ENCODE peak calls at places on chromosomes 6 and 20, in eight cellular contexts. One of them, this sample, is unnamed.

GRCh38 chr6:79385333-79385732 is 150.9 kb upstream of the HMGN3 start:
- DNase-seq in activated CD8-positive, alpha-beta T cell treated with anti-CD3 and anti-CD28 coated beads, Interleukin-2, amount 10 ng/mL, durations not matched to agents 7 days and 5 days: no peak
- DNase-seq in EL: no peak
- DNase-seq in Peyer's patch: no peak
- DNase-seq in ACHN: no peak
- DNase-seq in activated T-helper 1 cell treated with Interleukin-2 at 50 U/mL for 16 hours: no peak
- DNase-seq in myocyte: no peak
- DNase-seq in central memory CD4-positive, alpha-beta T cell: no peak
- DNase-seq in this sample: no peak

GRCh38 chr6:34867484-34867883 is 20.4 kb downstream of the TAF11 start:
- DNase-seq in EL: no peak
- DNase-seq in activated CD8-positive, alpha-beta T cell treated with anti-CD3 and anti-CD28 coated beads, Interleukin-2, amount 10 ng/mL, durations not matched to agents 7 days and 5 days: no peak
- DNase-seq in central memory CD4-positive, alpha-beta T cell: no peak
- DNase-seq in myocyte: no peak
- DNase-seq in activated T-helper 1 cell treated with Interleukin-2 at 50 U/mL for 16 hours: no peak
- DNase-seq in Peyer's patch: no peak
- DNase-seq in ACHN: no peak
- DNase-seq in this sample: no peak

GRCh38 chr6:150228067-150228733 is 85.4 kb downstream of the PPP1R14C start:
- DNase-seq in activated CD8-positive, alpha-beta T cell treated with anti-CD3 and anti-CD28 coated beads, Interleukin-2, amount 10 ng/mL, durations not matched to agents 7 days and 5 days: no peak
- DNase-seq in myocyte: no peak
- DNase-seq in Peyer's patch: no peak
- DNase-seq in central memory CD4-positive, alpha-beta T cell: no peak
- DNase-seq in ACHN: peak; percentile 40
- DNase-seq in EL: no peak
- DNase-seq in activated T-helper 1 cell treated with Interleukin-2 at 50 U/mL for 16 hours: no peak
- DNase-seq in this sample: no peak

GRCh38 chr6:45504947-45505346 is 127.2 kb upstream of the SUPT3H start:
- DNase-seq in activated CD8-positive, alpha-beta T cell treated with anti-CD3 and anti-CD28 coated beads, Interleukin-2, amount 10 ng/mL, durations not matched to agents 7 days and 5 days: no peak
- DNase-seq in Peyer's patch: no peak
- DNase-seq in EL: peak; percentile 78
- DNase-seq in central memory CD4-positive, alpha-beta T cell: no peak
- DNase-seq in myocyte: peak; percentile 88
- DNase-seq in activated T-helper 1 cell treated with Interleukin-2 at 50 U/mL for 16 hours: no peak
- DNase-seq in ACHN: no peak
- DNase-seq in this sample: peak; percentile 93

GRCh38 chr6:117493470-117493869 is 11.0 kb downstream of the DCBLD1 start:
- DNase-seq in central memory CD4-positive, alpha-beta T cell: no peak
- DNase-seq in activated CD8-positive, alpha-beta T cell treated with anti-CD3 and anti-CD28 coated beads, Interleukin-2, amount 10 ng/mL, durations not matched to agents 7 days and 5 days: no peak
- DNase-seq in Peyer's patch: no peak
- DNase-seq in ACHN: no peak
- DNase-seq in myocyte: no peak
- DNase-seq in activated T-helper 1 cell treated with Interleukin-2 at 50 U/mL for 16 hours: no peak
- DNase-seq in EL: no peak
- DNase-seq in this sample: no peak

GRCh38 chr20:48620486-48621255 is 207.1 kb downstream of the PREX1 start:
- DNase-seq in myocyte: peak; percentile 79
- DNase-seq in central memory CD4-positive, alpha-beta T cell: peak; percentile 52
- DNase-seq in EL: peak; percentile 82
- DNase-seq in ACHN: peak; percentile 83
- DNase-seq in Peyer's patch: peak; percentile 57
- DNase-seq in activated T-helper 1 cell treated with Interleukin-2 at 50 U/mL for 16 hours: peak; percentile 41
- DNase-seq in activated CD8-positive, alpha-beta T cell treated with anti-CD3 and anti-CD28 coated beads, Interleukin-2, amount 10 ng/mL, durations not matched to agents 7 days and 5 days: peak; percentile 80
- DNase-seq in this sample: peak; percentile 83

GRCh38 chr6:104418125-104418524 is 441.6 kb downstream of the HACE1 start:
- DNase-seq in ACHN: no peak
- DNase-seq in central memory CD4-positive, alpha-beta T cell: no peak
- DNase-seq in myocyte: no peak
- DNase-seq in Peyer's patch: no peak
- DNase-seq in activated CD8-positive, alpha-beta T cell treated with anti-CD3 and anti-CD28 coated beads, Interleukin-2, amount 10 ng/mL, durations not matched to agents 7 days and 5 days: no peak
- DNase-seq in EL: peak; percentile 1
- DNase-seq in activated T-helper 1 cell treated with Interleukin-2 at 50 U/mL for 16 hours: no peak
- DNase-seq in this sample: peak; percentile 2

GRCh38 chr20:4956200-4956810 is 45.0 kb downstream of the SLC23A2 start:
- DNase-seq in activated CD8-positive, alpha-beta T cell treated with anti-CD3 and anti-CD28 coated beads, Interleukin-2, amount 10 ng/mL, durations not matched to agents 7 days and 5 days: no peak
- DNase-seq in ACHN: peak; percentile 61
- DNase-seq in activated T-helper 1 cell treated with Interleukin-2 at 50 U/mL for 16 hours: no peak
- DNase-seq in myocyte: peak; percentile 72
- DNase-seq in central memory CD4-positive, alpha-beta T cell: peak; percentile 48
- DNase-seq in Peyer's patch: no peak
- DNase-seq in EL: peak; percentile 58
- DNase-seq in this sample: peak; percentile 69

GRCh38 chr6:107624541-107624940 is 134.6 kb downstream of the SOBP start:
- DNase-seq in Peyer's patch: no peak
- DNase-seq in activated CD8-positive, alpha-beta T cell treated with anti-CD3 and anti-CD28 coated beads, Interleukin-2, amount 10 ng/mL, durations not matched to agents 7 days and 5 days: no peak
- DNase-seq in central memory CD4-positive, alpha-beta T cell: no peak
- DNase-seq in EL: peak; percentile 41
- DNase-seq in myocyte: no peak
- DNase-seq in ACHN: peak; percentile 20
- DNase-seq in activated T-helper 1 cell treated with Interleukin-2 at 50 U/mL for 16 hours: no peak
- DNase-seq in this sample: peak; percentile 21

GRCh38 chr6:108771421-108771820 is 76.8 kb upstream of the ARMC2 start:
- DNase-seq in activated CD8-positive, alpha-beta T cell treated with anti-CD3 and anti-CD28 coated beads, Interleukin-2, amount 10 ng/mL, durations not matched to agents 7 days and 5 days: peak; percentile 13
- DNase-seq in myocyte: peak; percentile 13
- DNase-seq in EL: no peak
- DNase-seq in ACHN: no peak
- DNase-seq in central memory CD4-positive, alpha-beta T cell: no peak
- DNase-seq in Peyer's patch: no peak
- DNase-seq in activated T-helper 1 cell treated with Interleukin-2 at 50 U/mL for 16 hours: no peak
- DNase-seq in this sample: no peak

GRCh38 chr20:5557123-5557522 is 193.1 kb upstream of the SHLD1 start:
- DNase-seq in myocyte: peak; percentile 47
- DNase-seq in EL: peak; percentile 39
- DNase-seq in activated T-helper 1 cell treated with Interleukin-2 at 50 U/mL for 16 hours: peak; percentile 8
- DNase-seq in Peyer's patch: peak; percentile 30
- DNase-seq in ACHN: peak; percentile 50
- DNase-seq in central memory CD4-positive, alpha-beta T cell: peak; percentile 30
- DNase-seq in activated CD8-positive, alpha-beta T cell treated with anti-CD3 and anti-CD28 coated beads, Interleukin-2, amount 10 ng/mL, durations not matched to agents 7 days and 5 days: peak; percentile 73
- DNase-seq in this sample: peak; percentile 72

GRCh38 chr6:38625191-38625590 is 14.5 kb downstream of the BTBD9 start:
- DNase-seq in ACHN: no peak
- DNase-seq in myocyte: no peak
- DNase-seq in Peyer's patch: no peak
- DNase-seq in EL: no peak
- DNase-seq in central memory CD4-positive, alpha-beta T cell: no peak
- DNase-seq in activated CD8-positive, alpha-beta T cell treated with anti-CD3 and anti-CD28 coated beads, Interleukin-2, amount 10 ng/mL, durations not matched to agents 7 days and 5 days: no peak
- DNase-seq in activated T-helper 1 cell treated with Interleukin-2 at 50 U/mL for 16 hours: no peak
- DNase-seq in this sample: no peak

GRCh38 chr6:126919947-126920346 is 198.5 kb upstream of the RSPO3 start:
- DNase-seq in Peyer's patch: no peak
- DNase-seq in myocyte: peak; percentile 64
- DNase-seq in activated CD8-positive, alpha-beta T cell treated with anti-CD3 and anti-CD28 coated beads, Interleukin-2, amount 10 ng/mL, durations not matched to agents 7 days and 5 days: no peak
- DNase-seq in central memory CD4-positive, alpha-beta T cell: no peak
- DNase-seq in activated T-helper 1 cell treated with Interleukin-2 at 50 U/mL for 16 hours: no peak
- DNase-seq in EL: peak; percentile 91
- DNase-seq in ACHN: peak; percentile 18
- DNase-seq in this sample: peak; percentile 97

GRCh38 chr6:26403888-26404287 is 1.8 kb downstream of the BTN3A1 start:
- DNase-seq in ACHN: no peak
- DNase-seq in myocyte: no peak
- DNase-seq in central memory CD4-positive, alpha-beta T cell: no peak
- DNase-seq in EL: no peak
- DNase-seq in activated T-helper 1 cell treated with Interleukin-2 at 50 U/mL for 16 hours: no peak
- DNase-seq in Peyer's patch: no peak
- DNase-seq in activated CD8-positive, alpha-beta T cell treated with anti-CD3 and anti-CD28 coated beads, Interleukin-2, amount 10 ng/mL, durations not matched to agents 7 days and 5 days: no peak
- DNase-seq in this sample: no peak

GRCh38 chr20:2801459-2801728 is 967 bp upstream of the CPXM1 start:
- DNase-seq in EL: no peak
- DNase-seq in myocyte: no peak
- DNase-seq in central memory CD4-positive, alpha-beta T cell: no peak
- DNase-seq in activated CD8-positive, alpha-beta T cell treated with anti-CD3 and anti-CD28 coated beads, Interleukin-2, amount 10 ng/mL, durations not matched to agents 7 days and 5 days: no peak
- DNase-seq in ACHN: no peak
- DNase-seq in Peyer's patch: no peak
- DNase-seq in activated T-helper 1 cell treated with Interleukin-2 at 50 U/mL for 16 hours: no peak
- DNase-seq in this sample: no peak